ENCODE peak calls at places on chromosomes 4 and X, in six cellular contexts. One of them, this sample, is unnamed.

GRCh38 chrX:68936608-68937007 is 107.8 kb downstream of the EFNB1 start:
- DNase-seq in mammary epithelial cell: peak; percentile 88
- DNase-seq in renal cortical epithelial cell: peak; percentile 90
- DNase-seq in DMS153: no peak
- DNase-seq in T-helper 1 cell: no peak
- DNase-seq in activated CD8-positive, alpha-beta memory T cell treated with anti-CD3 and anti-CD28 coated beads for 48 hours: no peak
- DNase-seq in this sample: peak; percentile 51

GRCh38 chr4:79748835-79749234 is 324.2 kb downstream of the ANTXR2 start:
- DNase-seq in renal cortical epithelial cell: no peak
- DNase-seq in mammary epithelial cell: no peak
- DNase-seq in DMS153: no peak
- DNase-seq in T-helper 1 cell: no peak
- DNase-seq in activated CD8-positive, alpha-beta memory T cell treated with anti-CD3 and anti-CD28 coated beads for 48 hours: no peak
- DNase-seq in this sample: no peak

GRCh38 chr4:148445071-148445902 is 3.1 kb upstream of the NR3C2 start:
- DNase-seq in DMS153: no peak
- DNase-seq in T-helper 1 cell: peak; percentile 65
- DNase-seq in activated CD8-positive, alpha-beta memory T cell treated with anti-CD3 and anti-CD28 coated beads for 48 hours: peak; percentile 23
- DNase-seq in renal cortical epithelial cell: no peak
- DNase-seq in mammary epithelial cell: no peak
- DNase-seq in this sample: peak; percentile 51

GRCh38 chrX:145821898-145822567 is 4.4 kb downstream of the SLITRK2 start:
- DNase-seq in T-helper 1 cell: no peak
- DNase-seq in DMS153: no peak
- DNase-seq in renal cortical epithelial cell: no peak
- DNase-seq in activated CD8-positive, alpha-beta memory T cell treated with anti-CD3 and anti-CD28 coated beads for 48 hours: no peak
- DNase-seq in mammary epithelial cell: no peak
- DNase-seq in this sample: peak; percentile 9

GRCh38 chr4:69995526-69996016 is at the start of gene STATH:
- DNase-seq in T-helper 1 cell: no peak
- DNase-seq in mammary epithelial cell: no peak
- DNase-seq in DMS153: no peak
- DNase-seq in renal cortical epithelial cell: peak; percentile 9
- DNase-seq in activated CD8-positive, alpha-beta memory T cell treated with anti-CD3 and anti-CD28 coated beads for 48 hours: no peak
- DNase-seq in this sample: no peak

GRCh38 chr4:61911313-61911756 is 711.2 kb downstream of the ADGRL3 start:
- DNase-seq in mammary epithelial cell: no peak
- DNase-seq in activated CD8-positive, alpha-beta memory T cell treated with anti-CD3 and anti-CD28 coated beads for 48 hours: no peak
- DNase-seq in T-helper 1 cell: no peak
- DNase-seq in renal cortical epithelial cell: peak; percentile 86
- DNase-seq in DMS153: no peak
- DNase-seq in this sample: peak; percentile 14

GRCh38 chrX:95733426-95733825 is 951.2 kb upstream of the DIAPH2 start:
- DNase-seq in T-helper 1 cell: no peak
- DNase-seq in mammary epithelial cell: no peak
- DNase-seq in renal cortical epithelial cell: no peak
- DNase-seq in activated CD8-positive, alpha-beta memory T cell treated with anti-CD3 and anti-CD28 coated beads for 48 hours: no peak
- DNase-seq in DMS153: no peak
- DNase-seq in this sample: no peak

GRCh38 chr4:40980318-40980883 is 230.6 kb downstream of the NSUN7 start:
- DNase-seq in activated CD8-positive, alpha-beta memory T cell treated with anti-CD3 and anti-CD28 coated beads for 48 hours: no peak
- DNase-seq in renal cortical epithelial cell: peak; percentile 16
- DNase-seq in mammary epithelial cell: peak; percentile 15
- DNase-seq in DMS153: no peak
- DNase-seq in T-helper 1 cell: no peak
- DNase-seq in this sample: peak; percentile 35

GRCh38 chrX:149825424-149825823 is 43.7 kb downstream of the MAGEA9 start:
- DNase-seq in activated CD8-positive, alpha-beta memory T cell treated with anti-CD3 and anti-CD28 coated beads for 48 hours: no peak
- DNase-seq in mammary epithelial cell: no peak
- DNase-seq in renal cortical epithelial cell: no peak
- DNase-seq in T-helper 1 cell: peak; percentile 40
- DNase-seq in DMS153: no peak
- DNase-seq in this sample: peak; percentile 54

GRCh38 chr4:153060191-153060590 is 124.1 kb downstream of the FHDC1 start:
- DNase-seq in renal cortical epithelial cell: no peak
- DNase-seq in DMS153: no peak
- DNase-seq in mammary epithelial cell: no peak
- DNase-seq in activated CD8-positive, alpha-beta memory T cell treated with anti-CD3 and anti-CD28 coated beads for 48 hours: no peak
- DNase-seq in T-helper 1 cell: no peak
- DNase-seq in this sample: no peak

GRCh38 chr4:139902328-139903217 is 237.0 kb downstream of the MGST2 start:
- DNase-seq in DMS153: no peak
- DNase-seq in mammary epithelial cell: no peak
- DNase-seq in renal cortical epithelial cell: peak; percentile 43
- DNase-seq in T-helper 1 cell: no peak
- DNase-seq in activated CD8-positive, alpha-beta memory T cell treated with anti-CD3 and anti-CD28 coated beads for 48 hours: no peak
- DNase-seq in this sample: no peak

This sample was measured in ELF-1.